ENCODE peak calls at places on chromosome 21, in five cellular contexts. V, P, G, Z and Q are unnamed samples. For H3K4me1, the result is how much of the 10 kb centered on the place peaks cover.

GRCh38 chr21:42931560-42932235 is 6.3 kb upstream of the ERVH48-1 start:
- DNase-seq in P (no peak), V (no peak), G (no peak), Z (no peak), Q (no peak)

GRCh38 chr21:35257413-35257812 is 208.3 kb upstream of the RUNX1 start:
- DNase-seq in V (no peak), P (no peak), G (peak), Z (no peak), Q (peak)

GRCh38 chr21:26106562-26106961 is 64.0 kb downstream of the APP start:
- DNase-seq in Z (no peak), G (no peak), P (no peak), V (no peak), Q (no peak)

GRCh38 chr21:29521872-29522271 is 223.2 kb downstream of the BACH1 start:
- DNase-seq in P (peak), G (no peak), Z (no peak), V (no peak), Q (no peak)

GRCh38 chr21:35528109-35529042 is 479.3 kb upstream of the RUNX1 start:
- DNase-seq in Z (no peak), P (no peak), V (peak), G (no peak), Q (peak)

GRCh38 chr21:22965455-22966125 is 1967.4 kb downstream of the NCAM2 start:
- DNase-seq in V (no peak), P (no peak), Z (no peak), G (no peak), Q (no peak)

GRCh38 chr21:43306911-43307676 is 119.8 kb downstream of the SIK1 start:
- DNase-seq in V (no peak), G (no peak), P (no peak), Z (no peak), Q (peak)

GRCh38 chr21:21406918-21407317 is 408.7 kb downstream of the NCAM2 start:
- DNase-seq in V (no peak), P (no peak), G (no peak), Z (no peak), Q (no peak)

GRCh38 chr21:46295177-46295711 is 9.1 kb downstream of the YBEY start:
- DNase-seq in P (peak), G (no peak), Z (no peak), V (no peak), Q (peak)

GRCh38 chr21:44405948-44406872 is 49.1 kb upstream of the LRRC3 start:
- DNase-seq in P (peak), G (no peak), V (no peak), Z (no peak), Q (no peak)

GRCh38 chr21:33976082-33976979 is 60.7 kb upstream of the ATP5PO start:
- DNase-seq in P (no peak), V (peak), G (no peak), Z (peak), Q (peak)

GRCh38 chr21:38631171-38631570 is 132.9 kb upstream of the ERG start:
- DNase-seq in P (no peak), V (no peak), G (no peak), Z (no peak), Q (no peak)
- H3K27ac ChIP-seq in P (no peak), V (no peak), G (no peak), Z (no peak), Q (no peak)

GRCh38 chr21:31130821-31131220 is 92.5 kb upstream of the KRTAP19-8 start:
- DNase-seq in P (no peak), Z (no peak), G (no peak), V (no peak), Q (no peak)
- H3K4me1 ChIP-seq in P (under half), Z (under half), G (under half), V (under half), Q (under half)

DNA sequence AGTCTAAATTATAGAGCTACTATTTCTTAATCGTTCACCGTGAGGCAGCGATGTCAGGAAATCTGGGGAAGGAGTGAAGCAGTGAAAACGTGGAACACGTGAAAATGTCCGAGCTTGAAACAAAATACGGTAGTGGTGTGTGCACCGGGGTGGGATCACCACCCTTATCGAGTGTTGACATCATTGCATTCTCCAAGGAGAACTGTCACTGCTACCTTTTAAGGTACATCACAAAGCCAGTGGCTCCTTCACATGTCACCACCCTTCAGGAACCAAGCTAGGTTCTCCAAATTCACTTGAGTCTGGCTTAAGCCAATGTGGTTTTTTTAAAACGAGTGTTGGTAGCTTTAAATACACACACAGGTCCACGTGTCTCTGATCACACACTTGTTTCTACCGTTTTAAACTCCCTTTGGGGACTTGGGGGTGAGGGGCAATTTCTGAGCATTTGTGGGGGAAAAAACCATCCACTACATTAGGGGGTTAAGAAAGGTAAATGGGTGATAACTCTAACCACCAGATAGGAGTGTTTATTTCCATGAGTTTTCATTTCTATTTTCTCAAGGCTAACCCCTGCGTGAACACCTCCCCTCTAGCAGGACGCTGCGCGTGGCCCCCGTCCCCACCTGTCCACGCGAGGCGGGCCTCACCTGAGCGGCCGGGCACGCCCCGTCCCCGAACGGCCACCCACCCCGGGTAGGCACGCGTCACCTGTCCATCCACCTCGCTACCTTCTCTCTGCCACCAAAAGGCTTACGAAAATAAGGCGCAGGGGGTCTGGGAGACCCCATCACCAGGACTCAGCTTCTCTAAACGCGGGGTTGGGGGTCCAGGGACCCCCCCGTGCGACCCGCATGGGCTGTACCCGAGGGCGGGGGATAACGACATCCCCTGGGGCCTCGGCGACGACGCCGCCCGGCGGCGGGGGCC is 978 bp downstream of the PRDM15 start:
- DNase-seq in G (no peak), Z (peak), P (no peak), V (peak), Q (no peak)
- H3K27ac ChIP-seq in G (peak), Z (no peak), P (no peak), V (peak), Q (peak)

GRCh38 chr21:37370152-37371040 is 3.8 kb downstream of the DYRK1A start:
- DNase-seq in G (no peak), P (no peak), V (peak), Z (no peak), Q (no peak)

GRCh38 chr21:37368536-37369279 is 2.1 kb downstream of the DYRK1A start:
- DNase-seq in V (no peak), G (no peak), Z (no peak), P (no peak), Q (no peak)

GRCh38 chr21:37367758-37368535 is 1.4 kb downstream of the DYRK1A start:
- DNase-seq in V (peak), Z (peak), G (no peak), P (peak), Q (peak)

GRCh38 chr21:37371041-37371397 is 4.4 kb downstream of the DYRK1A start:
- DNase-seq in P (no peak), Z (no peak), V (no peak), G (no peak), Q (no peak)

DNA sequence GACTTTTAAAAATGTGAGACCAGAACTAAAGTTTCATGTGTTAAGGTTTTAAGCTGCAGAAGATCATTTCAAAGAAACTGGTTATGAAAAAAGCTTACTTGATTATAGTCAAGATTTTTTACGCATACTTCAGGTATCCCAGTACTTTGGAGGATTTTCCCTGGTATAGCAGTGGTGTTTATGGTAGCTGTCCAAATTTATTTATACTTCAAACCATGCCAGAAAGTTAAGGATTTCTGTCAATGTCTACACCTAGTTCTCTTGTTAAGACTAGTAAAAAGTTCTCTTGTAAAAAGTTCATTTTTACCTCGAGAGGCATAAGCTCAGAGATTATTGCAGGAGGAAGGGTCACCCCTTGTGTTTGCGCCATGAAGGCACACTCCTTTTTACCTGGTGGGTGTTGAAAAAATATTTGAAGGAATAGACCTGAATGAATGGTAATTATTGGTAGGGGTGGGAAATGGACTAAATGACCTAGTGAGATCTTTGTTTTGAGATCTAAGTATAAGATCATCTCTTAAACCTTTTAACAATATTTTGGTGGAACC is 2.8 kb downstream of the DYRK1A start:
- DNase-seq in P (no peak), G (no peak), V (no peak), Z (no peak), Q (no peak)
- H3K4me1 ChIP-seq in P (under half), G (under half), V (half or more), Z (under half), Q (half or more)